ENCODE peak calls at places on chromosomes 16 and 17, in four cellular contexts. One of them, this sample, is unnamed.

GRCh38 chr16:56245197-56245596 is 53.9 kb downstream of the GNAO1 start:
- DNase-seq in GM12878: no peak
- DNase-seq in K562: no peak
- DNase-seq in A549: no peak
- DNase-seq in this sample: peak

GRCh38 chr16:85159226-85159980 is 47.1 kb upstream of the CIBAR2 start:
- DNase-seq in GM12878: no peak
- DNase-seq in A549: no peak
- DNase-seq in K562: no peak
- DNase-seq in this sample: no peak

GRCh38 chr17:47791025-47791424 is 30.6 kb downstream of the OSBPL7 start:
- DNase-seq in K562: no peak
- DNase-seq in A549: no peak
- DNase-seq in GM12878: no peak
- DNase-seq in this sample: no peak

GRCh38 chr17:2055494-2056220 is 754 bp downstream of the HIC1 start:
- DNase-seq in GM12878: no peak
- DNase-seq in K562: no peak
- DNase-seq in A549: no peak
- DNase-seq in this sample: peak

GRCh38 chr16:1338119-1338730 is 4.8 kb downstream of the BAIAP3 start:
- DNase-seq in GM12878: no peak
- DNase-seq in A549: peak
- DNase-seq in K562: peak
- DNase-seq in this sample: no peak

GRCh38 chr17:43732961-43733360 is 25.6 kb downstream of the SOST start:
- DNase-seq in K562: no peak
- DNase-seq in GM12878: no peak
- DNase-seq in A549: no peak
- DNase-seq in this sample: peak

GRCh38 chr17:50055426-50056216 is at the start of gene ITGA3:
- DNase-seq in A549: peak
- DNase-seq in K562: peak
- DNase-seq in GM12878: no peak
- DNase-seq in this sample: peak

GRCh38 chr17:50909765-50910661 is 43.9 kb upstream of the TOB1 start:
- DNase-seq in A549: no peak
- DNase-seq in GM12878: no peak
- DNase-seq in K562: no peak
- DNase-seq in this sample: no peak

GRCh38 chr16:5605404-5605803 is 507.8 kb upstream of the EEF2KMT start:
- DNase-seq in GM12878: no peak
- DNase-seq in K562: no peak
- DNase-seq in A549: no peak
- DNase-seq in this sample: no peak

GRCh38 chr16:75263291-75263962 is 12.0 kb upstream of the BCAR1 start:
- DNase-seq in GM12878: no peak
- DNase-seq in K562: no peak
- DNase-seq in A549: no peak
- DNase-seq in this sample: no peak

GRCh38 chr17:81911277-81911961 is at the start of gene PCYT2:
- DNase-seq in GM12878: peak
- DNase-seq in K562: peak
- DNase-seq in A549: peak
- DNase-seq in this sample: peak

GRCh38 chr17:79933863-79934652 is 94.8 kb upstream of the CBX4 start:
- DNase-seq in GM12878: no peak
- DNase-seq in K562: no peak
- DNase-seq in A549: peak
- DNase-seq in this sample: peak

GRCh38 chr16:69131749-69132423 is 502 bp downstream of the CHTF8 start:
- DNase-seq in GM12878: peak
- DNase-seq in K562: peak
- DNase-seq in A549: peak
- DNase-seq in this sample: peak

GRCh38 chr16:1474471-1474795 is 395 bp downstream of the CLCN7 start:
- DNase-seq in K562: peak
- DNase-seq in GM12878: no peak
- DNase-seq in A549: no peak
- DNase-seq in this sample: no peak

GRCh38 chr17:46928472-46929261 is 5.7 kb downstream of the GOSR2 start:
- DNase-seq in K562: no peak
- DNase-seq in GM12878: no peak
- DNase-seq in A549: no peak
- DNase-seq in this sample: no peak

GRCh38 chr17:5583426-5584382 is 605 bp downstream of the NLRP1 start:
- DNase-seq in GM12878: no peak
- DNase-seq in A549: no peak
- DNase-seq in K562: no peak
- DNase-seq in this sample: peak

GRCh38 chr17:28369684-28370034 is 448 bp downstream of the VTN start:
- DNase-seq in K562: no peak
- DNase-seq in A549: no peak
- DNase-seq in GM12878: no peak
- DNase-seq in this sample: no peak

GRCh38 chr17:51636291-51636690 is 375.9 kb downstream of the UTP18 start:
- DNase-seq in K562: no peak
- DNase-seq in A549: peak
- DNase-seq in GM12878: no peak
- DNase-seq in this sample: no peak

GRCh38 chr17:21678451-21679081 is 13.8 kb upstream of the KCNJ18 start:
- DNase-seq in A549: no peak
- DNase-seq in K562: peak
- DNase-seq in GM12878: no peak
- DNase-seq in this sample: no peak

GRCh38 chr17:2718150-2718938 is 6.8 kb upstream of the CLUH start:
- DNase-seq in K562: no peak
- DNase-seq in A549: no peak
- DNase-seq in GM12878: no peak
- DNase-seq in this sample: no peak

GRCh38 chr17:34623856-34624766 is 44.7 kb downstream of the TMEM132E start:
- DNase-seq in GM12878: no peak
- DNase-seq in K562: no peak
- DNase-seq in A549: no peak
- DNase-seq in this sample: no peak

GRCh38 chr17:2111691-2112090 is 56.8 kb downstream of the HIC1 start:
- DNase-seq in A549: no peak
- DNase-seq in K562: no peak
- DNase-seq in GM12878: no peak
- DNase-seq in this sample: peak

GRCh38 chr17:14144513-14144912 is 75.2 kb downstream of the COX10 start:
- DNase-seq in GM12878: no peak
- DNase-seq in A549: no peak
- DNase-seq in K562: no peak
- DNase-seq in this sample: peak

GRCh38 chr17:70110443-70110880 is 35.4 kb downstream of the KCNJ16 start:
- DNase-seq in K562: no peak
- DNase-seq in A549: no peak
- DNase-seq in GM12878: no peak
- DNase-seq in this sample: peak

GRCh38 chr16:63426275-63426870 is 1390.1 kb upstream of the CDH8 start:
- DNase-seq in A549: no peak
- DNase-seq in GM12878: no peak
- DNase-seq in K562: no peak
- DNase-seq in this sample: no peak

GRCh38 chr17:63150994-63151464 is 185.0 kb downstream of the TANC2 start:
- DNase-seq in GM12878: no peak
- DNase-seq in A549: no peak
- DNase-seq in K562: no peak
- DNase-seq in this sample: peak

GRCh38 chr16:74279266-74279665 is 17.3 kb upstream of the PSMD7 start:
- DNase-seq in A549: no peak
- DNase-seq in GM12878: no peak
- DNase-seq in K562: no peak
- DNase-seq in this sample: no peak

GRCh38 chr16:85974428-85975375 is 75.7 kb downstream of the IRF8 start:
- DNase-seq in GM12878: no peak
- DNase-seq in A549: no peak
- DNase-seq in K562: no peak
- DNase-seq in this sample: no peak

GRCh38 chr16:5432166-5432565 is 334.6 kb upstream of the EEF2KMT start:
- DNase-seq in GM12878: no peak
- DNase-seq in A549: no peak
- DNase-seq in K562: no peak
- DNase-seq in this sample: no peak

DNA sequence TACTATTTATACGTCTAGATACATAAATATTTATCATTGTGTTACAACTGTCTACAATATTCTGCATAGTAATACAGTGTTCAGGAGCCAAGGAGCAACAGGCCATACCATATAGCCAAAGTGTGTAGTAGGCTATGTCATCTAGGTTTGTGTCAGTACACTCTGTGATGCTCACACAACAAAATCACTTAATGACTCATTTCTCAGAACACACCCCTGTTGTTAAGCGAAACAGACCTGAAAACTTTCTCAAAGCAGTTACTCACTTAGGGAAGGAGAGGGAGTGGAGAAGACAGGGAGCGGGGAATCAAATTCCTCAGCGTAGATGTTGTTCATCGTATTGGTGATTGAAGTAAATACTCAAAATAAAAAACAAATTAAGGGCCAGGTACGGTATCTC is 269.5 kb downstream of the STX8 start:
- DNase-seq in A549: peak
- DNase-seq in GM12878: no peak
- DNase-seq in K562: no peak
- DNase-seq in this sample: peak
- TF ChIP-seq ELK1 in A549: no peak
- TF ChIP-seq ELK1 in GM12878: no peak
- TF ChIP-seq ELK1 in K562: no peak
- TF ChIP-seq ELK1 in this sample: no peak

GRCh38 chr17:76379646-76380376 is 4.6 kb upstream of the SPHK1 start:
- DNase-seq in K562: no peak
- DNase-seq in A549: no peak
- DNase-seq in GM12878: no peak
- DNase-seq in this sample: no peak
- TF ChIP-seq ELK1 in K562: no peak
- TF ChIP-seq ELK1 in A549: no peak
- TF ChIP-seq ELK1 in GM12878: no peak
- TF ChIP-seq ELK1 in this sample: no peak

GRCh38 chr17:78617371-78618061 is 40.3 kb upstream of the DNAH17 start:
- DNase-seq in K562: no peak
- DNase-seq in GM12878: no peak
- DNase-seq in A549: no peak
- DNase-seq in this sample: no peak
- TF ChIP-seq ELK1 in K562: no peak
- TF ChIP-seq ELK1 in GM12878: no peak
- TF ChIP-seq ELK1 in A549: no peak
- TF ChIP-seq ELK1 in this sample: no peak

DNA sequence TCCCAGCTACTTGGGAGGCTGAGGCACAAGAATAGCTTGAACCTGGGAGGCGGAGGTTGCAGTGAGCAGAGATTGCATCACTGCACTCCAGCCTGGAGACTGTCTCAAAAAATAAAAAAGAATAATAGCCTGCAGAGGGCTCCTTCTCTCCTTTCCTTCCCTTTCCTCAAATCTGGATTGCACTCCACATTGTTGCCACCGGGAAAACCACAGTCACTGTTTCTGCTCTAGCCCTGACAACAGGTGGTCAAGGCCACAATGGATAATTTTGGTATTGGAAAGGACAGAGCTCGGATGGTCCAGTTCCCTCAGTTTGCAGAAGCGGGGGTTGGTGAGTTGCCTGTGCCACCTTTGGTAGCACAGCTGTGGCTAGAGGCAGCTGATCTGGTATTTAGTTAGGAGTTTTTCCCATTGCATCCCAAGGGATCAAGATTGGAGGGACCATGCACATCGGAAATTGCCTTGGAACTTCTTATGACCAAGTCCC is 44.7 kb upstream of the PRSS54 start:
- DNase-seq in K562: no peak
- DNase-seq in GM12878: no peak
- DNase-seq in A549: peak
- DNase-seq in this sample: no peak
- TF ChIP-seq ELK1 in K562: no peak
- TF ChIP-seq ELK1 in GM12878: no peak
- TF ChIP-seq ELK1 in A549: no peak
- TF ChIP-seq ELK1 in this sample: no peak

DNA sequence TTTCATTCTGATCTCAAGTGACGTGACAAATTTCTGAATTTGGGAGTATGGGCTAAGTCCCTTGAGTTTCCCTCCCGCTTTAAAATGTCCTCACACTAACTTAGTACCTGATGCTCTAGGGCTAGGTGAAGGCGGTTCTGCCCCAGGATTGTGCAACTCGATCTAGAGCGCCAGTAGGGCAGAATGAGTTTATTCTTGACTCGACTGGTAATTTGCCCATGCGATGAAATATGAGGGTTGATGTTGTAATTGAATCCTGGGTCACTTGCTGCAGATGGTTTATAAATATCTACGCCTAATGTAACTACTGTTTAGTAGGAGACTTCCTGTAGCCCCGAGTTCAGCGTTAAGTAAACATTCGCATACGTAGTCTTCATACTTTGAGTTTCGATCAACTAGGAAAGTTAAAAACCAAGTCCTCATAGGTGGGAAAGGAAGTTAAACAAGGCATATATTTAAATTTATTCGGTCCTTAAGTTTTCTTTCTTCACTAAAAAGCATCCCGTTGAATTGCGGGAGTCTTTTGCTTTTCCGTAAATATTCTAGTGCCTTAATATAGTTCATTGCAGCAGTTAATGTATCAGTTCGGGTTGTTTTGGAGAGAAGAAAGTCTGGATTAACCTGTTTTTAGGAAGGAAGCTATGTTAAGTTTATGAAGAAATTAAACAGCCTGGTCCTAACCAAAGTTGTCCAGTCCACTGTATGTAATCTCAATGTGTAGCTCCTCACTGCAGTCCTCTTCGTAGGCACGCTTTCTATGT is 1.6 kb downstream of the CTCF start:
- DNase-seq in K562: no peak
- DNase-seq in A549: peak
- DNase-seq in GM12878: no peak
- DNase-seq in this sample: peak
- TF ChIP-seq ELK1 in K562: no peak
- TF ChIP-seq ELK1 in A549: no peak
- TF ChIP-seq ELK1 in GM12878: no peak
- TF ChIP-seq ELK1 in this sample: no peak

GRCh38 chr17:68820825-68821481 is 134.2 kb downstream of the ABCA8 start:
- DNase-seq in K562: no peak
- DNase-seq in A549: no peak
- DNase-seq in GM12878: no peak
- DNase-seq in this sample: no peak
- TF ChIP-seq ELK1 in K562: no peak
- TF ChIP-seq ELK1 in A549: no peak
- TF ChIP-seq ELK1 in GM12878: no peak
- TF ChIP-seq ELK1 in this sample: no peak

This sample was measured in IMR-90.